ENCODE peak calls at places on chromosomes 2 and 18, in six cellular contexts. One of them, this sample, is unnamed.

GRCh38 chr2:25098056-25098455 is 56.2 kb downstream of the EFR3B start:
- DNase-seq in GM10248: no peak
- DNase-seq in IMR-90: no peak
- DNase-seq in CD4-positive, alpha-beta T cell: no peak
- DNase-seq in neural progenitor cell: peak
- DNase-seq in tibial nerve: no peak
- DNase-seq in this sample: no peak

GRCh38 chr2:191869178-191869577 is 22.3 kb upstream of the CAVIN2 start:
- DNase-seq in GM10248: no peak
- DNase-seq in IMR-90: peak
- DNase-seq in CD4-positive, alpha-beta T cell: no peak
- DNase-seq in neural progenitor cell: peak
- DNase-seq in tibial nerve: no peak
- DNase-seq in this sample: no peak

GRCh38 chr18:35045121-35045520 is 3.9 kb downstream of the MAPRE2 start:
- DNase-seq in GM10248: no peak
- DNase-seq in IMR-90: peak
- DNase-seq in CD4-positive, alpha-beta T cell: no peak
- DNase-seq in neural progenitor cell: no peak
- DNase-seq in tibial nerve: no peak
- DNase-seq in this sample: no peak

GRCh38 chr2:170455617-170456426 is 259.3 kb upstream of the SP5 start:
- DNase-seq in GM10248: no peak
- DNase-seq in IMR-90: no peak
- DNase-seq in CD4-positive, alpha-beta T cell: no peak
- DNase-seq in neural progenitor cell: no peak
- DNase-seq in tibial nerve: no peak
- DNase-seq in this sample: no peak

GRCh38 chr2:215105607-215106354 is 32.6 kb downstream of the ABCA12 start:
- DNase-seq in GM10248: no peak
- DNase-seq in IMR-90: peak
- DNase-seq in CD4-positive, alpha-beta T cell: no peak
- DNase-seq in neural progenitor cell: no peak
- DNase-seq in tibial nerve: no peak
- DNase-seq in this sample: no peak

GRCh38 chr18:11672846-11673454 is 16.1 kb upstream of the GNAL start:
- DNase-seq in GM10248: no peak
- DNase-seq in IMR-90: no peak
- DNase-seq in CD4-positive, alpha-beta T cell: no peak
- DNase-seq in neural progenitor cell: no peak
- DNase-seq in tibial nerve: no peak
- DNase-seq in this sample: no peak

GRCh38 chr18:57814555-57814954 is 11.4 kb upstream of the ATP8B1 start:
- DNase-seq in GM10248: no peak
- DNase-seq in IMR-90: no peak
- DNase-seq in CD4-positive, alpha-beta T cell: no peak
- DNase-seq in neural progenitor cell: no peak
- DNase-seq in tibial nerve: no peak
- DNase-seq in this sample: no peak

GRCh38 chr18:23580677-23581367 is 5.5 kb downstream of the NPC1 start:
- DNase-seq in GM10248: no peak
- DNase-seq in IMR-90: peak
- DNase-seq in CD4-positive, alpha-beta T cell: no peak
- DNase-seq in neural progenitor cell: no peak
- DNase-seq in tibial nerve: no peak
- DNase-seq in this sample: no peak

GRCh38 chr2:7022486-7022885 is 105.3 kb downstream of the RNF144A start:
- DNase-seq in GM10248: no peak
- DNase-seq in IMR-90: no peak
- DNase-seq in CD4-positive, alpha-beta T cell: no peak
- DNase-seq in neural progenitor cell: no peak
- DNase-seq in tibial nerve: no peak
- DNase-seq in this sample: no peak

GRCh38 chr2:150609831-150610582 is 122.5 kb upstream of the RND3 start:
- DNase-seq in GM10248: no peak
- DNase-seq in IMR-90: peak
- DNase-seq in CD4-positive, alpha-beta T cell: no peak
- DNase-seq in neural progenitor cell: no peak
- DNase-seq in tibial nerve: no peak
- DNase-seq in this sample: no peak

GRCh38 chr2:9832586-9832985 is 10.7 kb upstream of the TAF1B start:
- DNase-seq in GM10248: no peak
- DNase-seq in IMR-90: peak
- DNase-seq in CD4-positive, alpha-beta T cell: no peak
- DNase-seq in neural progenitor cell: no peak
- DNase-seq in tibial nerve: no peak
- DNase-seq in this sample: no peak

GRCh38 chr2:239917128-239917956 is 107.8 kb downstream of the NDUFA10 start:
- DNase-seq in GM10248: no peak
- DNase-seq in IMR-90: no peak
- DNase-seq in CD4-positive, alpha-beta T cell: no peak
- DNase-seq in neural progenitor cell: no peak
- DNase-seq in tibial nerve: no peak
- DNase-seq in this sample: no peak

GRCh38 chr2:61014805-61015204 is 2.7 kb upstream of the PEX13 start:
- DNase-seq in GM10248: no peak
- DNase-seq in IMR-90: no peak
- DNase-seq in CD4-positive, alpha-beta T cell: no peak
- DNase-seq in neural progenitor cell: no peak
- DNase-seq in tibial nerve: no peak
- DNase-seq in this sample: no peak

GRCh38 chr18:76932026-76932819 is 109.9 kb downstream of the ZNF236 start:
- DNase-seq in GM10248: no peak
- DNase-seq in IMR-90: peak
- DNase-seq in CD4-positive, alpha-beta T cell: no peak
- DNase-seq in neural progenitor cell: no peak
- DNase-seq in tibial nerve: no peak
- DNase-seq in this sample: no peak

GRCh38 chr2:144378551-144378950 is 141.4 kb downstream of the ZEB2 start:
- DNase-seq in GM10248: no peak
- DNase-seq in IMR-90: no peak
- DNase-seq in CD4-positive, alpha-beta T cell: no peak
- DNase-seq in neural progenitor cell: no peak
- DNase-seq in tibial nerve: no peak
- DNase-seq in this sample: no peak

GRCh38 chr2:234960091-234961088 is 8.6 kb downstream of the SH3BP4 start:
- DNase-seq in GM10248: no peak
- DNase-seq in IMR-90: no peak
- DNase-seq in CD4-positive, alpha-beta T cell: no peak
- DNase-seq in neural progenitor cell: peak
- DNase-seq in tibial nerve: no peak
- DNase-seq in this sample: no peak

GRCh38 chr2:834233-834632 is 116.4 kb upstream of the SNTG2 start:
- DNase-seq in GM10248: no peak
- DNase-seq in IMR-90: no peak
- DNase-seq in CD4-positive, alpha-beta T cell: no peak
- DNase-seq in neural progenitor cell: no peak
- DNase-seq in tibial nerve: no peak
- DNase-seq in this sample: no peak

GRCh38 chr2:831638-832037 is 119.0 kb upstream of the SNTG2 start:
- DNase-seq in GM10248: no peak
- DNase-seq in IMR-90: no peak
- DNase-seq in CD4-positive, alpha-beta T cell: no peak
- DNase-seq in neural progenitor cell: no peak
- DNase-seq in tibial nerve: no peak
- DNase-seq in this sample: no peak

GRCh38 chr2:833180-833579 is 117.5 kb upstream of the SNTG2 start:
- DNase-seq in GM10248: no peak
- DNase-seq in IMR-90: no peak
- DNase-seq in CD4-positive, alpha-beta T cell: no peak
- DNase-seq in neural progenitor cell: no peak
- DNase-seq in tibial nerve: no peak
- DNase-seq in this sample: no peak

GRCh38 chr2:831225-831536 is 119.5 kb upstream of the SNTG2 start:
- DNase-seq in GM10248: no peak
- DNase-seq in IMR-90: no peak
- DNase-seq in CD4-positive, alpha-beta T cell: no peak
- DNase-seq in neural progenitor cell: no peak
- DNase-seq in tibial nerve: no peak
- DNase-seq in this sample: no peak

DNA sequence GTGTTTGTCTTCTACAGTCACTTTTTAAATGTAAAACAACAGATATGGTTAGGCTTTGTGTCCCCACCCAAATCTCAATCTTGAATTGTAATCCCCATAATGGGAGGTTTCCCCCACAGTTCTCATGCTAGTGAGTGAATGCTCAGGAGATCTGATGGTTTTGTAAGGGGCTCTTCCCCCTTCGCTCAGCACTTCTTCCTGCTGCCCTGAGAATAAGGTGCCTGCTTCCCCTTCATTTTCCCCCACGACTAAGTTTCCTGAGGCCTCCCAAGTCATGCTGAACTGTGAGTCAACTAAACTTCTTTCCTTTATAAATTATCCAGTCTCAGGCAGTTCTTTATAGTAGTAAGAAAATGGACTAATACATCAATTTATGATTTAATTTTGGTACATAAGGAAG is 118.0 kb upstream of the SNTG2 start:
- DNase-seq in GM10248: no peak
- DNase-seq in IMR-90: no peak
- DNase-seq in CD4-positive, alpha-beta T cell: no peak
- DNase-seq in neural progenitor cell: no peak
- DNase-seq in tibial nerve: no peak
- DNase-seq in this sample: no peak
- TF ChIP-seq CTCF in GM10248: no peak
- TF ChIP-seq CTCF in IMR-90: no peak
- TF ChIP-seq CTCF in CD4-positive, alpha-beta T cell: no peak
- TF ChIP-seq CTCF in neural progenitor cell: no peak
- TF ChIP-seq CTCF in tibial nerve: no peak
- TF ChIP-seq CTCF in this sample: no peak

GRCh38 chr2:159009940-159010339 is 41.5 kb downstream of the TANC1 start:
- DNase-seq in GM10248: no peak
- DNase-seq in IMR-90: peak
- DNase-seq in CD4-positive, alpha-beta T cell: no peak
- DNase-seq in neural progenitor cell: no peak
- DNase-seq in tibial nerve: no peak
- DNase-seq in this sample: no peak
- TF ChIP-seq CTCF in GM10248: no peak
- TF ChIP-seq CTCF in IMR-90: no peak
- TF ChIP-seq CTCF in CD4-positive, alpha-beta T cell: no peak
- TF ChIP-seq CTCF in neural progenitor cell: no peak
- TF ChIP-seq CTCF in tibial nerve: no peak
- TF ChIP-seq CTCF in this sample: no peak

GRCh38 chr2:71186973-71187372 is 39.9 kb downstream of the PAIP2B start:
- DNase-seq in GM10248: no peak
- DNase-seq in IMR-90: no peak
- DNase-seq in CD4-positive, alpha-beta T cell: no peak
- DNase-seq in neural progenitor cell: no peak
- DNase-seq in tibial nerve: no peak
- DNase-seq in this sample: no peak

GRCh38 chr2:71187589-71187988 is 39.3 kb downstream of the PAIP2B start:
- DNase-seq in GM10248: no peak
- DNase-seq in IMR-90: no peak
- DNase-seq in CD4-positive, alpha-beta T cell: no peak
- DNase-seq in neural progenitor cell: no peak
- DNase-seq in tibial nerve: no peak
- DNase-seq in this sample: no peak

DNA sequence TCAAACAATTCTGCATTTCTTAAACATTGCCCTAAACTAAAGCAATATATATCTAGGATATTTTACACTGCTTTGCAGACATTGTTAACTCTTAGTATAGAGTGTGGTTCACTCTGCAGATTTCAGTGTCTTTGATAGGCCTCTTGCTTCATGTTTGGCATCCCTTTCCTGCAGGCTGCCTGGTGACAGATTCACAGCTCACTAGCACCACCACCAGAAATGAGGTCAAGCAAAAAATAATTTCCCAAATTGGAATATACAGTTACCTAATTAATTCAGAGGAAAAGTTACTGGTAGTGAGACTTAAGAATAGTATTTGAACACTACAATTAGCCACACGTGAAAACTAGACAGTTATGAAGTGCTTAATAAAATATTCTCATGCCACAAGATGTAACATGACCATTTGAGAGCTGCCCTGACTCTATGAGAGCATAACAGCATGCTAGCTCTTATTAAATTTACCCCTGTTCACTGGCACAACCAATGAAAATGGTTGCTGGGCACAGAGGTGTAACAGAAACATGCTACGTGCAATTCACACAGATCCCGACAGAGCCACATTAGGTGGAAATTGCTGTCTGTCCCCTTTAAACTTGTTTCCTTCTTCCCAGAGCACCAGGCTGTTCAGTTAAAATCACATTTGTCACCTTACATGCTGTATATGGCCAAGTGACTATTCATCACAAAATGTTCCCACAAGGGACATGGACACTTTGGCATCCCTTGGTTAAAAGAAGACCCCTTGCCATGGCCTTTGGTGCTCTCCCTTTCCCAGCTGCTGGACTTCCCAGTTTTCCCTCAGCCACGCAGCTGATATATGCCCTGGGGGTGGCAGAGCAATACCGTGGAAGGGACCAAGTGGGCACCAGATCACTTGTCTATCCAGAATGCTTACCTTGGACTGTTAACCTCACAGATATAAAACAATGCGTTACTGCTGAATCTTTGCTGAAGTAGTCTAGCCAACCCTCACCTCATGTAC is 35.7 kb downstream of the PAIP2B start:
- DNase-seq in GM10248: no peak
- DNase-seq in IMR-90: peak
- DNase-seq in CD4-positive, alpha-beta T cell: no peak
- DNase-seq in neural progenitor cell: no peak
- DNase-seq in tibial nerve: no peak
- DNase-seq in this sample: no peak
- TF ChIP-seq CTCF in GM10248: no peak
- TF ChIP-seq CTCF in IMR-90: peak
- TF ChIP-seq CTCF in CD4-positive, alpha-beta T cell: no peak
- TF ChIP-seq CTCF in neural progenitor cell: peak
- TF ChIP-seq CTCF in tibial nerve: no peak
- TF ChIP-seq CTCF in this sample: peak

GRCh38 chr2:226993171-226993570 is 157.3 kb downstream of the RHBDD1 start:
- DNase-seq in GM10248: no peak
- DNase-seq in IMR-90: no peak
- DNase-seq in CD4-positive, alpha-beta T cell: no peak
- DNase-seq in neural progenitor cell: no peak
- DNase-seq in tibial nerve: no peak
- DNase-seq in this sample: no peak

GRCh38 chr2:226995625-226996041 is 159.8 kb downstream of the RHBDD1 start:
- DNase-seq in GM10248: peak
- DNase-seq in IMR-90: peak
- DNase-seq in CD4-positive, alpha-beta T cell: no peak
- DNase-seq in neural progenitor cell: no peak
- DNase-seq in tibial nerve: no peak
- DNase-seq in this sample: no peak

GRCh38 chr2:226991663-226992062 is 155.8 kb downstream of the RHBDD1 start:
- DNase-seq in GM10248: no peak
- DNase-seq in IMR-90: no peak
- DNase-seq in CD4-positive, alpha-beta T cell: no peak
- DNase-seq in neural progenitor cell: no peak
- DNase-seq in tibial nerve: no peak
- DNase-seq in this sample: no peak

GRCh38 chr2:226999676-227000075 is 163.8 kb downstream of the RHBDD1 start:
- DNase-seq in GM10248: no peak
- DNase-seq in IMR-90: no peak
- DNase-seq in CD4-positive, alpha-beta T cell: no peak
- DNase-seq in neural progenitor cell: no peak
- DNase-seq in tibial nerve: no peak
- DNase-seq in this sample: no peak

DNA sequence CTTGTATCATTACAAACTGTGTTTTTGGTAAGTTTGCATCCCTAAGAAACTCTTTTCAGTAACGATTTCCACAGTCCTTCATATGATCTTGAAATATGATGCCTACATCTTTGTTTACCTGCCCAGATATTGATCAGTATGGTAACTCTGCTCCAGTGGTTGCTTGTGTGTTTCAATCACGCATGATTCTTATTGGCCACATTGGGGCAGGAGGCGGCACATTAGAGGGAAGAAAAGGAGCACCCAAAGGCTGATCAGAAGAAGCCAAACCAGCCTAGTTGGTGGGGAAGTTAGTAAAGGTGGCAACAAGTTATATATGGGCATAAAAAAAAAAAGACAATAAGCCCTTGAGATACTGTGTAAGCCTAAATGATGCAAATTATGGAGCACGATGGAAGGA is 158.9 kb downstream of the RHBDD1 start:
- DNase-seq in GM10248: no peak
- DNase-seq in IMR-90: no peak
- DNase-seq in CD4-positive, alpha-beta T cell: no peak
- DNase-seq in neural progenitor cell: peak
- DNase-seq in tibial nerve: no peak
- DNase-seq in this sample: no peak
- TF ChIP-seq CTCF in GM10248: no peak
- TF ChIP-seq CTCF in IMR-90: no peak
- TF ChIP-seq CTCF in CD4-positive, alpha-beta T cell: no peak
- TF ChIP-seq CTCF in neural progenitor cell: peak
- TF ChIP-seq CTCF in tibial nerve: no peak
- TF ChIP-seq CTCF in this sample: peak

This sample was measured in progenitor cell of endocrine pancreas.